ENCODE peak calls at places on chromosome 3, in four cellular contexts. D, E, B and L are unnamed samples.

GRCh38 chr3:35944915-35945710 is 305.8 kb downstream of the ARPP21 start:
- DNase-seq in D (no peak), E (no peak), B (no peak), L (peak)

GRCh38 chr3:14774431-14774830 is 44.3 kb upstream of the FGD5 start:
- DNase-seq in D (no peak), E (no peak), B (no peak), L (no peak)

GRCh38 chr3:127771746-127772145 is 50.6 kb downstream of the MGLL start:
- DNase-seq in D (no peak), E (no peak), B (no peak), L (no peak)

GRCh38 chr3:183265157-183265642 is 12.1 kb downstream of the B3GNT5 start:
- DNase-seq in D (no peak), E (no peak), B (no peak), L (peak)

GRCh38 chr3:152278674-152279427 is 10.1 kb downstream of the MBNL1 start:
- DNase-seq in D (no peak), E (no peak), B (no peak), L (no peak)

GRCh38 chr3:150970665-150971327 is 1.7 kb downstream of the CLRN1 start:
- DNase-seq in D (no peak), E (no peak), B (peak), L (peak)

GRCh38 chr3:102512734-102513518 is 78.1 kb downstream of the ZPLD1 start:
- DNase-seq in D (no peak), E (peak), B (no peak), L (no peak)

GRCh38 chr3:110929811-110930210 is 141.8 kb upstream of the NECTIN3 start:
- DNase-seq in D (no peak), E (no peak), B (no peak), L (peak)

GRCh38 chr3:100603449-100603848 is 6.0 kb upstream of the ADGRG7 start:
- DNase-seq in D (peak), E (no peak), B (no peak), L (peak)

GRCh38 chr3:131892331-131892730 is 142.5 kb downstream of the CPNE4 start:
- DNase-seq in D (no peak), E (no peak), B (no peak), L (no peak)

GRCh38 chr3:180911876-180912303 is 580 bp upstream of the FXR1 start:
- DNase-seq in D (no peak), E (no peak), B (no peak), L (no peak)

GRCh38 chr3:4099607-4100006 is 203.6 kb upstream of the SETMAR start:
- DNase-seq in D (no peak), E (no peak), B (no peak), L (no peak)

GRCh38 chr3:69823710-69824109 is 84.4 kb downstream of the MITF start:
- DNase-seq in D (no peak), E (no peak), B (no peak), L (peak)

GRCh38 chr3:154428369-154429206 is 1.4 kb downstream of the GPR149 start:
- DNase-seq in D (no peak), E (no peak), B (no peak), L (no peak)

GRCh38 chr3:127849368-127849767 is 27.1 kb upstream of the MGLL start:
- DNase-seq in D (no peak), E (no peak), B (no peak), L (no peak)

GRCh38 chr3:119508172-119508845 is 10.0 kb downstream of the TIMMDC1 start:
- DNase-seq in D (no peak), E (no peak), B (no peak), L (no peak)

GRCh38 chr3:24433838-24434591 is 60.6 kb downstream of the THRB start:
- DNase-seq in D (no peak), E (no peak), B (no peak), L (no peak)

GRCh38 chr3:122183521-122183892 is at the start of gene CASR:
- DNase-seq in D (no peak), E (no peak), B (no peak), L (peak)

GRCh38 chr3:98766924-98767323 is 3.8 kb downstream of the ST3GAL6 start:
- DNase-seq in D (no peak), E (no peak), B (no peak), L (no peak)

GRCh38 chr3:177679568-177680441 is 482.5 kb upstream of the TBL1XR1 start:
- DNase-seq in D (no peak), E (no peak), B (no peak), L (no peak)

GRCh38 chr3:150216866-150217600 is 191.1 kb upstream of the TSC22D2 start:
- DNase-seq in D (no peak), E (no peak), B (no peak), L (no peak)

GRCh38 chr3:189714991-189715961 is 84.1 kb downstream of the TP63 start:
- DNase-seq in D (no peak), E (no peak), B (peak), L (peak)

GRCh38 chr3:113495035-113495434 is 19.9 kb downstream of the SPICE1 start:
- DNase-seq in D (no peak), E (no peak), B (no peak), L (peak)

GRCh38 chr3:157170861-157171260 is 10.9 kb upstream of the CCNL1 start:
- DNase-seq in D (no peak), E (no peak), B (no peak), L (no peak)

GRCh38 chr3:150843241-150843640 is 62.0 kb downstream of the MINDY4B start:
- DNase-seq in D (no peak), E (no peak), B (no peak), L (no peak)